ENCODE peak calls at places on chromosome 5, in four cellular contexts. V is right lobe of liver, S is IMR-90, B is HCT116. H is an unnamed sample.
A peak's percentile ranks its signal among the peaks of the same experiment; 100 is the strongest.

GRCh38 chr5:317086-317811 is 4.3 kb upstream of the AHRR start:
- DNase-seq in V (no peak), B (peak; percentile 52), S (peak; percentile 74), H (no peak)

GRCh38 chr5:121497176-121497575 is 354.5 kb upstream of the FTMT start:
- DNase-seq in V (no peak), S (peak; percentile 5), B (no peak), H (no peak)

GRCh38 chr5:141182248-141182647 is at the start of gene PCDHB16:
- DNase-seq in B (no peak), V (no peak), S (peak; percentile 32), H (peak; percentile 71)

GRCh38 chr5:124790895-124791732 is 44.7 kb upstream of the ZNF608 start:
- DNase-seq in S (peak; percentile 17), V (no peak), B (no peak), H (no peak)

GRCh38 chr5:3024126-3024525 is 272.6 kb upstream of the IRX2 start:
- DNase-seq in B (no peak), V (no peak), S (no peak), H (no peak)

GRCh38 chr5:168579987-168580508 is 880 bp upstream of the PANK3 start:
- DNase-seq in V (no peak), S (no peak), B (no peak), H (no peak)

GRCh38 chr5:103943243-103943642 is 380.7 kb upstream of the NUDT12 start:
- DNase-seq in B (no peak), S (no peak), V (no peak), H (no peak)

GRCh38 chr5:41537581-41537980 is 27.2 kb upstream of the PLCXD3 start:
- DNase-seq in B (no peak), S (no peak), V (no peak), H (no peak)

GRCh38 chr5:174876-175465 is 16.3 kb upstream of the LRRC14B start:
- DNase-seq in V (peak; percentile 36), S (no peak), B (no peak), H (no peak)

GRCh38 chr5:144187699-144188294 is 17.1 kb downstream of the KCTD16 start:
- DNase-seq in V (peak; percentile 48), S (peak; percentile 99), B (no peak), H (peak; percentile 68)

GRCh38 chr5:169116961-169117461 is 183.9 kb downstream of the SLIT3 start:
- DNase-seq in S (no peak), V (no peak), B (no peak), H (no peak)

GRCh38 chr5:174398171-174398570 is 326.2 kb upstream of the MSX2 start:
- DNase-seq in B (no peak), S (no peak), V (no peak), H (no peak)

GRCh38 chr5:156764572-156764971 is 85.5 kb upstream of the PPP1R2B start:
- DNase-seq in B (no peak), S (no peak), V (no peak), H (no peak)
- H3K27me3 ChIP-seq in B (peaks cover 2% of the 10 kb centered on the region), S (no peaks in the 10 kb centered on the region), V (no peaks in the 10 kb centered on the region), H (no peaks in the 10 kb centered on the region)

GRCh38 chr5:88889165-88890069 is 6.4 kb upstream of the MEF2C start:
- DNase-seq in S (peak; percentile 13), V (peak; percentile 64), B (no peak), H (peak; percentile 50)
- TF ChIP-seq POLR2A in S (no peak), V (no peak), B (no peak), H (no peak)

GRCh38 chr5:135048286-135048685 is 14.3 kb upstream of the PITX1 start:
- DNase-seq in S (no peak), V (no peak), B (no peak), H (no peak)

GRCh38 chr5:135047347-135047695 is 13.3 kb upstream of the PITX1 start:
- DNase-seq in B (no peak), V (no peak), S (no peak), H (no peak)

GRCh38 chr5:135045488-135045887 is 11.5 kb upstream of the PITX1 start:
- DNase-seq in S (no peak), V (no peak), B (no peak), H (no peak)

GRCh38 chr5:135048930-135049329 is 14.9 kb upstream of the PITX1 start:
- DNase-seq in S (no peak), V (no peak), B (no peak), H (no peak)

DNA sequence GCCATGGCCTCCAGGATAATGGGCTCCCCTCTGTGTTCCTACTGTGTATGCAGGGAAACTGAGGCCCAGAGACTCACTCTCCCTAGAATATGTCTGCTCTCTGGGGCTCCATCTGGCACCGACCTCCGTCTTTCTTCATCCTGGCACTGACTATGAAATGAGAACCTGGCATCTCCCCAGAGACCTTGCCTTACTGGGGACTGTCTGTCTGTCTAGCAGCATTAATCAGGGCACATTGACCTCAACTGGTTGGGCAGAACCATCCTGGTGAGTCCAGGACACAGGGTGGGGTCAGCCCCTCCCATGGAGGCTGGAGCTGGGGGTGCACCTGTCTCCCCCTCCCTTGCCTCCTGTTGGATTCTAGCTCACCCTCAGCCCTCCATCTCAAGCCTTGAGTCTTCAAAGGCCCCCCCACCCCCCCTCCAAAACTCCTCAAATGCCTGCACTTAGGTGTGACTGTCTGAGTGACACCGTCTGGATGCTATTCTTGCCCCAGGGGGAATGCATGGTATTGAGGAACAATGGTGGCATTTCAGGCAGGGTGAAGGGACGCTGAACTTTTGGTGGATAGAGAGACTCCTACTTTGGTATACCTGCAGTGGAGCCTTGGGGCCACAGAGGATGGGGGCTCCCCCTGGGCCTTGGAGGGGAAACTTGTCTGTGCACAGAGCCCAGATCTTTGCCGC is 12.8 kb upstream of the PITX1 start:
- DNase-seq in S (no peak), V (no peak), B (no peak), H (no peak)
- H3K27me3 ChIP-seq in S (peaks cover 40% of the 10 kb centered on the region), V (no peaks in the 10 kb centered on the region), B (no peaks in the 10 kb centered on the region), H (no peaks in the 10 kb centered on the region)

GRCh38 chr5:80255752-80256479 is at the start of gene SERINC5:
- DNase-seq in V (peak; percentile 93), B (peak; percentile 43), S (peak; percentile 68), H (peak; percentile 82)
- TF ChIP-seq POLR2A in V (peak; percentile 97), B (peak; percentile 60), S (peak; percentile 88), H (peak; percentile 79)

GRCh38 chr5:158174918-158175663 is 316.1 kb upstream of the CLINT1 start:
- DNase-seq in B (peak; percentile 24), S (peak; percentile 56), V (peak; percentile 58), H (peak; percentile 67)

GRCh38 chr5:158175664-158176507 is 316.9 kb upstream of the CLINT1 start:
- DNase-seq in S (no peak), B (no peak), V (no peak), H (no peak)

GRCh38 chr5:158180407-158180806 is 321.5 kb upstream of the CLINT1 start:
- DNase-seq in S (no peak), B (no peak), V (no peak), H (no peak)

DNA sequence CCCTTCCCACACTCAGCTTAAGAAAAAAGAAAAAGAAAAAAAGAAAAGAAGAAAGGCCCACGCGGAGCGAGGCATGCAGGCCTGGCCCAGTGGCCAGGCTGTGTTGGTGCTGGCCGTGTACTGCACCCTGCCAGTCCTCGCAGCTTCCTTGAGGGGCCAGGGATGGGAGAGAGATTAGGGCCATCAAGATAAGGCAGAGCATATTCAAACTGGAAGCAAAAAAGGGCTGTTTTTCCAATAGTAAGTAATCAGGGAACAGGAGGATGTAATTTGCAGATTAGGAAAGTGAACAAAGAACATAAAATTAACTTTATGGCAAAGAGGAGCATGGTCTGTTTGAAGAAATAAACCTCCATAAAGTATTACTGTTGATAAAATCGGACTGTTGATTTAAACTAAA is 319.6 kb upstream of the CLINT1 start:
- DNase-seq in V (no peak), B (no peak), S (no peak), H (no peak)
- H3K27me3 ChIP-seq in V (no peaks in the 10 kb centered on the region), B (peaks cover 41% of the 10 kb centered on the region), S (no peaks in the 10 kb centered on the region), H (no peaks in the 10 kb centered on the region)

DNA sequence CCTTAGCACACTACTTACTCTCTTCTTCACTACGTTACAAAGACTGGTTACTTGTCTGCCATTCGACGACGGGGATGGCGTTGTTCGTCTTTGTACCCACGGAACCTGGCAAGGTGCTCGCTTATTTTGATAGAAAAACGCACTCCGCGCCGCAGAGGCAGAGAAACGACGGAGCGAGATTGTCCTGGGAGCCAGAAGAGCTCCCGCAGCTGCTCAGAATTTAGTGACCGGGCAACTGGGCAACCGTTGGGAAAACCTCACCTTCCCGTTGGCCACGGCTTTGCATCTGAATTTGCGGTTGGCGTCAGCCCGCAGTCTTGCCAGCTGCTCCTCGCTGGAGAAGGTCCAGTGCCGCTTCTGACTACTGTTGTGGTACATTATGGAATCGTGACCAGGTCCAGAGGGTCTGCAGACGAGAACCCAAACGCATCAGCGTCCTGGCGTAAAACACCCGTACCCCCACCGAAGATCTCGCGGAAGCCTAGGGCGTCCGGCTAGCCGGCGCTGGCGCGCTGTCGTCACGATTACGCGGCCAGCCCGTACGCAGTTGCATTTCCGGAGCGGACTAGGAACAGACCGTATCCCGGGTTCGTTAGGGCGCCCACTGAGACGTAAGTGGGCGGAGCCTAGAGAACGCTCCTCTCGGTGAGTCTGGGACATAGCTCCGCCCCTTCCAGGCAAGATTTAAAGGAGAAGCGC is at the start of gene CCNH:
- DNase-seq in B (peak; percentile 96), S (peak; percentile 98), V (peak; percentile 98), H (peak; percentile 98)
- TF ChIP-seq POLR2A in B (no peak), S (peak; percentile 96), V (peak; percentile 98), H (peak; percentile 96)

DNA sequence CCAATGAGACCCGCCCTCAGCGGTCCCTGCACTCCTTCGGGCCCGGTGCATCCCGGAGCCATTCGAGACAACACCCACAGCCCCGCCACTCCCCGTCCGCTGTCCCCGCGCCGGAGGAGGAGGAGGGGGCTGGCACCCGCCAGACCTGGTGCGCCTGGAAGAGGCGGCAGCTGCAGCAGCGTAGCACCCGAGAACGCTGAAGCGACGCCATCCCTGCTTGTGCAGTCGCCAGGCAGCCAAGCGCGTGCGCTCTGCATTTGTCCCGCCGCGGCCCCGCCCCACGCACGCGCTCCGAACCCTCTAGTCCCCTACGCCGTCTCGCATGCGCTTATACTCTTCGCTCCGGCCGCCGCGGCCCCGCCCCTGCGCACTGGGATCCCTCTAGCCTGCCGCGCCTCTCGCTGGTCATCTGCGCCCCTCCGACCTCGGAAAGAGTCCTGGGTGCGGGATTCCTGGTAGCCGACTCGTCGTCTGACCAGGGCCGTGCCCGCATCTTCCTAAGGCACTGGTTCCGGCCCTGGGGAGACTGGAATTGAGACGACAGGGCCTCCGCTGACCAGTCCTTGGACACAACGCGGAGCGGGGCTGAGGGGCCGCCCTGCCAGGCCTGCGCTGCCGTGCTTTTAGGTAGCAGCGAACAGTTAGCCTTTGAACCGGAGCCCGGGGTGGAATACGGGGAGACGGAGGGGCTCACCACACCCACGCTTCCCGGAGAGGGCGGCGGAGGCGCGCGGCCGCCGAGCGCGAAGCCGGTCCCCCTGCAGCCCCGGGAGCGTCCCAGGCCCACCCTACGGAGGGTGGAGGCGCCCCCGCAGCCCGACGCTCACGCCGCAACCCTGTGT is at the start of gene MRNIP:
- DNase-seq in S (peak; percentile 91), B (peak; percentile 86), V (peak; percentile 98), H (peak; percentile 96)
- H3K27me3 ChIP-seq in S (no peaks in the 10 kb centered on the region), B (no peaks in the 10 kb centered on the region), V (no peaks in the 10 kb centered on the region), H (no peaks in the 10 kb centered on the region)

DNA sequence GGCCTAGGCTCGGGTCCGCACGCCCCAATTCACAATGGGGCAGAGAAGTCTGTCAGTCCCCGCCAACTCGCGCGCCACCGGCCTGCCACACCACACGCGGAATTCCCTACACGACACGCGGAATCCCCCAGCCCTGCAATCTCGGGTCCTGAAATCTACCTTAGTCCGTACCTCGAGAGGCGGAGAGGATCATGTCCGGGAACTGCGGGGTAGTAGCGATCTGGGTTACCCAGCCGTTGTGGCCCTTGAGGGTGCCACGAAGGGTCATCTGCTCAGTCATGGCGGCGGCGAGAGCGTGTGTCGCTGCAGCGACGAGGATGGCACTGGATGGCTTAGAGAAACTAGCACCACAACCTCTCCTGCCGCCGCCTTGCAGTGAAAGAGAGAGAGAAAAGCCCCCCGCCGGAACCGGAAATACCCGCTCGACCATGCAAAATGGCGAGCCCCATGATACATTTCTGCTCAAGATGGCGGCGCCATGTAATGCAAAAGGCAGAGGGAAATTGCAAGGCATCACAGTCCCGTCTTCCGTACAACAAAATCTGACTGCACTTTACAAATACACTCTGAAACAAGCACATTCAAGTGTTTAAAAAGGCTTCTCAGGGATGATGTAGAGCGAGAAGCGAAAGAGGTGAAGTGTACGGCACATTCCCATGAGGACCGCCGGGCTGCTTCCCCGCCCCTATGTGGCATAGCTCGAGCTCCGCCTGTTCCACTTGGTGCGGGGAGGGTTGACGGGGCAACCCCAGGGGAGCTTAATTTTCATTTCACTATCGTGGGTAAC is at the start of gene RACK1:
- DNase-seq in B (peak; percentile 81), S (peak; percentile 85), V (peak; percentile 90), H (peak; percentile 91)
- TF ChIP-seq POLR2A in B (peak; percentile 77), S (peak; percentile 97), V (peak; percentile 68), H (peak; percentile 87)